ENCODE peak calls at places on chromosomes 6 and 20, in eight cellular contexts. S, I, G, L, V, R, B and A are unnamed samples. For H3K36me3 and H3K27me3, the result is how much of the 10 kb centered on the place peaks cover.

GRCh38 chr6:81838031-81838430 is 85.5 kb upstream of the TENT5A start:
- DNase-seq in S (no peak), G (no peak), B (no peak), L (peak), I (peak), R (no peak), V (no peak), A (no peak)

GRCh38 chr6:44388135-44388487 is 605 bp downstream of the CDC5L start:
- DNase-seq in B (no peak), R (no peak), V (peak), L (no peak), G (no peak), S (no peak), I (no peak), A (no peak)

GRCh38 chr20:48930035-48930434 is 8.5 kb downstream of the ARFGEF2 start:
- DNase-seq in R (no peak), V (no peak), B (no peak), G (no peak), S (no peak), I (no peak), L (no peak), A (no peak)

GRCh38 chr6:138310294-138310693 is 67.4 kb upstream of the SMIM28 start:
- DNase-seq in G (no peak), S (no peak), I (no peak), V (no peak), L (no peak), B (no peak), R (no peak), A (no peak)

GRCh38 chr6:137286926-137287325 is 67.7 kb upstream of the IFNGR1 start:
- DNase-seq in B (no peak), I (peak), R (no peak), S (no peak), G (no peak), V (peak), L (no peak), A (no peak)

GRCh38 chr6:33014841-33015634 is 5.6 kb upstream of the HLA-DOA start:
- DNase-seq in S (peak), V (peak), I (peak), L (peak), B (peak), R (no peak), G (peak), A (peak)

GRCh38 chr20:37729452-37729851 is 35.6 kb downstream of the CTNNBL1 start:
- DNase-seq in B (no peak), G (no peak), I (no peak), S (no peak), R (no peak), V (no peak), L (no peak), A (no peak)

GRCh38 chr20:46206025-46206424 is 87.9 kb downstream of the CD40 start:
- DNase-seq in V (peak), R (peak), B (no peak), L (peak), I (peak), S (peak), G (no peak), A (no peak)

GRCh38 chr20:8153281-8153908 is 21.3 kb downstream of the PLCB1 start:
- DNase-seq in G (no peak), B (peak), L (no peak), R (no peak), S (no peak), I (peak), V (no peak), A (peak)

GRCh38 chr20:49508435-49509199 is 26.1 kb upstream of the KCNB1 start:
- DNase-seq in G (no peak), L (peak), S (no peak), V (peak), I (peak), B (peak), R (no peak), A (no peak)

DNA sequence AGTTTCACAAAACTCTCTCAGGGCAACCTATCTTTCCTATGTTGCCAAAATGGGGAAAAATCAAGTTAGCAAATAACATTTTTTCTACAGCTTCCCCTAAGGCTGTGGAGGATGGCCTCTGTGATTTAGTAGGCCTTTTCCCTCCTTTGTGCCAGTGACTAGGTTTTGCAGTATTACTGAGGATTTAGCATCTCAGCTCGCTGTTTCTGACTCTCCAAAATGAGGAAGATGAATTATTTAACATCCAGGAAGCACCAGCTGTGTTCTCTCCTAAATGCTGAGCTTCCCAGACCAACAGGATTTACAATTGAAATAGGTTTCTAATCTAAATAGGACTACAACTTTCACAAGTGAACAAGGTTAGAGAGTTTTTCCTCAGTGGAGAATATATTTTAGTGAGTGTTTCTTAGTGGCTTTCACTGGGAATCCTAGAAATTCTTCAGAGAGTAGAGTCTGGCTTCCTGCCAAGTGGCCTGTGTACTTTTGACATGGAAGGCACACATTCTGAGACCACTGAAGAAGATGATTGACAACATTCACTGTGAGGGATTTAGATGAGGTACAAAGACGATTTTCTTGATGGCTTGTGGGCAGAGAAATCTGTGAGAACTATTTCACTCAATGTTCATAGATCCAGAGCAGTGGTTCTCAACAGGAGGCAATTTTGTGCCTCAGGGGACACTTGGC is 62.4 kb downstream of the PTCHD4 start:
- DNase-seq in L (no peak), V (no peak), I (no peak), G (no peak), B (no peak), S (no peak), R (no peak), A (no peak)
- H3K36me3 ChIP-seq in L (under half), V (under half), I (under half), G (under half), B (under half), S (under half), R (under half), A (under half)

DNA sequence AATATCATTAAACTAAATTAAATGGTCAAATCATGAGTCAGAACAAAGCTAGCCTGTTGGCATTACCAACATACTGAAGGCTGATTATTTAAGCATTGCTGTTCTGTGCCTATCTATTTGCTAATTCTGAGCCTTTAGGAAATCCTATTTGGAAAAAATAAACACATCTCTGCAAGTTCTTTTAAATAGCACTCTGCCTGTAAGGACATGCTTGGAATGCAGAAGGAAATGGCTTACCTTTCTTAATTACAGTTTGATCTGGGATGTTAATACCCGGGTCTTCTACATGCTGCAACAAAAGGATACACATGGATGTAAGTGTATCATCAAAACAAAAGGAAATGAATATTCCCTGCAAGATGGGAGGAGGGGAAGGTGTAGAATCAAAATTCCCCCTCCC is 8.3 kb downstream of the TFAP2A start:
- DNase-seq in R (no peak), G (no peak), I (no peak), S (no peak), V (peak), B (no peak), L (no peak), A (no peak)
- H3K27me3 ChIP-seq in R (half or more), G (under half), I (under half), S (under half), V (under half), B (under half), L (under half), A (under half)

GRCh38 chr6:133187114-133187513 is 54.0 kb upstream of the EYA4 start:
- DNase-seq in G (no peak), L (no peak), R (no peak), S (no peak), I (no peak), V (no peak), B (no peak), A (no peak)

GRCh38 chr6:133185731-133186130 is 55.4 kb upstream of the EYA4 start:
- DNase-seq in S (no peak), R (no peak), B (no peak), V (no peak), L (no peak), I (no peak), G (no peak), A (no peak)

GRCh38 chr6:133184798-133185380 is 56.3 kb upstream of the EYA4 start:
- DNase-seq in B (no peak), G (no peak), R (no peak), I (peak), L (no peak), V (no peak), S (no peak), A (no peak)

GRCh38 chr6:133190912-133191311 is 50.2 kb upstream of the EYA4 start:
- DNase-seq in I (no peak), G (no peak), V (no peak), R (no peak), L (no peak), B (no peak), S (no peak), A (no peak)

DNA sequence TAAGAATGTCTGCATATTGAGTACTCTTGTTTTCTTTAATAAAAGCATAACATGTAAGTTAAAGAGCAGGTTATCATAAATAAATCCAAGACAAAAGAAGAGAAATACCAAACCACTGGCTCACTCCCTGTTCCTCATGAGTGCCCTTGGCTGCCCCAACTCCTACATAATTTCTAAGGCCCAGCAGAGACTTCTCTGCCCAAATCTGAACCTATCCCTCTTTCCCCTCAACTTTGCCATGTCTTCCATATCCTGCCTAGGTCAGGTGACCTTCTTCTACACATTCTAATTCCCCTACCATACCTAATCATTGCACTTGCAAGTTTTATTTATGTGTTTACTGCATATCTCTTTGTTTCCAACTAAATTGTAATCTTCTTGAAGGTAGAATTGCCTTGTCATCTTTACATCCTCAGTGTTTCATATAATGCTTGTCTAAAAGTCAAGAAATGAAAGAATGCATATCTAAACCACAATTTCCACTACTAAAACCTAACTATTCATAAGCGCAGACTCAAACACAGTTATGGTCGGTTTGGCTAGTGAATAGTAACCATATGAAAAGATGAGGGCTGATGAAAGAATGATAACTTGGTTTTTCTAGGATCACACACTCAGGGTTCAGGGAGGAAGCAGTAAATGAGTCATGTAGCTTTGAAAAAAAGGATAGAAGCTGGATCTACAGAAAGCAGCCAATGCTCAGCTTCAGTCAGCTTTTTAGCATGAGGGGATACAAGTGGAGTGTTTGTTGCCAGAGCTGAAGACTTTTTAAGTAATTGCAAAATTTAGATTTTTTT is 53.3 kb upstream of the EYA4 start:
- DNase-seq in B (no peak), S (no peak), L (no peak), V (no peak), G (no peak), R (no peak), I (peak), A (no peak)
- H3K36me3 ChIP-seq in B (under half), S (under half), L (under half), V (under half), G (under half), R (under half), I (under half), A (under half)

GRCh38 chr6:37696841-37697735 is 595 bp downstream of the MDGA1 start:
- DNase-seq in S (no peak), L (no peak), G (peak), V (peak), B (peak), I (no peak), R (no peak), A (peak)
- H3K27me3 ChIP-seq in S (under half), L (under half), G (under half), V (under half), B (under half), I (under half), R (half or more), A (under half)

GRCh38 chr6:18261877-18262276 is 2.5 kb downstream of the DEK start:
- DNase-seq in B (no peak), R (no peak), V (no peak), I (no peak), S (no peak), L (no peak), G (no peak), A (no peak)

GRCh38 chr6:18263561-18264337 is 581 bp downstream of the DEK start:
- DNase-seq in S (peak), I (no peak), G (peak), V (peak), R (peak), B (peak), L (no peak), A (peak)

GRCh38 chr6:18259675-18260447 is 4.5 kb downstream of the DEK start:
- DNase-seq in S (no peak), G (no peak), V (peak), B (no peak), R (no peak), L (no peak), I (peak), A (no peak)

GRCh38 chr6:18262812-18263560 is 1.3 kb downstream of the DEK start:
- DNase-seq in R (no peak), I (peak), V (peak), B (peak), S (no peak), G (no peak), L (no peak), A (peak)

GRCh38 chr6:18260448-18261106 is 3.8 kb downstream of the DEK start:
- DNase-seq in S (no peak), B (no peak), L (peak), V (peak), R (peak), I (peak), G (no peak), A (peak)
- H3K36me3 ChIP-seq in S (under half), B (under half), L (under half), V (under half), R (under half), I (under half), G (under half), A (under half)

GRCh38 chr6:29824144-29824543 is 3.5 kb upstream of the HLA-G start:
- DNase-seq in S (no peak), B (no peak), I (no peak), G (no peak), L (no peak), V (no peak), R (no peak), A (no peak)
- H3K27me3 ChIP-seq in S (under half), B (under half), I (under half), G (under half), L (under half), V (under half), R (under half), A (under half)

DNA sequence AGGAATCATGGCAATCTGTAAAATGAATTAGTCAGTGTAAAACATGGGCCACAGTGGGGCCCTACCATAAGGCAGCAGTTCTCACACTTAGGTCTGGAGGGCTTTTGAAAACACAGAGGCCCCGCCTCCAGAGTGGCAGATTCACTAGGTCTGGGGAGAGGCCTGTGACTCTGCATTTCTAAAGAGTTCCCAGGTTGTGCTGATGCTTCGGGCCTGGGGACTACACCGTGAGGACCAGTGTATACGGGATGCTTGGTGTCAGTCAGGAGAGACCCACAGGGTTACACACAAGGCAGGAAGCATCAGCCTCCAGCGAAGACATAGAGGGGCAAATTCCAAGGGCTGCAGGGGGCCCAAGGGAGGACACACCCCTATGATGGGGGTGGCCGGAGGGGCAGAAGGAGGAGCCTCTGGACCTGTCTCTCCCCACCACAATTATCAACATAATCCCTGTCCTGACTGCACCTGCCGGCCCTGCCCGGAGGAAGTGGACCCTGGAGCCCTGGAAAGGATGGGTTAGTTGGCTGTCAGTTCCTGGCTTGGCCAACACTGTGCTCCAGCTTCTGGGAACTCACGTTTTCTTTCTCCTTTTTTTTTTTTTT is 46.7 kb downstream of the FGD2 start:
- DNase-seq in S (no peak), R (no peak), G (no peak), I (no peak), L (no peak), B (no peak), V (no peak), A (no peak)
- H3K36me3 ChIP-seq in S (under half), R (under half), G (under half), I (under half), L (under half), B (under half), V (under half), A (under half)